ENCODE peak calls at places on chromosomes 2 and 18, in five cellular contexts. One of them, this sample, is unnamed.

GRCh38 chr18:11146238-11146946 is 3.0 kb downstream of the PIEZO2 start:
- DNase-seq in stomach: no peak
- DNase-seq in breast epithelium: no peak
- DNase-seq in uterus: no peak
- DNase-seq in left ventricle myocardium inferior: peak; percentile 66
- DNase-seq in this sample: no peak

GRCh38 chr2:30366199-30366691 is 80.8 kb upstream of the LCLAT1 start:
- DNase-seq in stomach: no peak
- DNase-seq in breast epithelium: no peak
- DNase-seq in uterus: no peak
- DNase-seq in left ventricle myocardium inferior: no peak
- DNase-seq in this sample: no peak

GRCh38 chr2:195898505-195898904 is 170.1 kb downstream of the DNAH7 start:
- DNase-seq in stomach: peak; percentile 33
- DNase-seq in breast epithelium: peak; percentile 77
- DNase-seq in uterus: peak; percentile 16
- DNase-seq in left ventricle myocardium inferior: peak; percentile 78
- DNase-seq in this sample: peak; percentile 45

GRCh38 chr18:53790817-53791216 is 433.7 kb downstream of the MBD2 start:
- DNase-seq in stomach: no peak
- DNase-seq in breast epithelium: no peak
- DNase-seq in uterus: no peak
- DNase-seq in left ventricle myocardium inferior: no peak
- DNase-seq in this sample: no peak

GRCh38 chr2:164657129-164657528 is 35.8 kb upstream of the GRB14 start:
- DNase-seq in stomach: no peak
- DNase-seq in breast epithelium: no peak
- DNase-seq in uterus: no peak
- DNase-seq in left ventricle myocardium inferior: no peak
- DNase-seq in this sample: no peak

GRCh38 chr2:240561325-240561971 is 1.3 kb downstream of the DUSP28 start:
- DNase-seq in stomach: no peak
- DNase-seq in breast epithelium: no peak
- DNase-seq in uterus: no peak
- DNase-seq in left ventricle myocardium inferior: no peak
- DNase-seq in this sample: no peak

GRCh38 chr18:24658302-24658701 is 197.9 kb downstream of the HRH4 start:
- DNase-seq in stomach: no peak
- DNase-seq in breast epithelium: no peak
- DNase-seq in uterus: no peak
- DNase-seq in left ventricle myocardium inferior: no peak
- DNase-seq in this sample: no peak

GRCh38 chr2:24258718-24259117 is 83.9 kb downstream of the FAM228A start:
- DNase-seq in stomach: no peak
- DNase-seq in breast epithelium: no peak
- DNase-seq in uterus: no peak
- DNase-seq in left ventricle myocardium inferior: no peak
- DNase-seq in this sample: no peak

GRCh38 chr2:97714950-97715652 is 1.7 kb downstream of the ZAP70 start:
- DNase-seq in stomach: no peak
- DNase-seq in breast epithelium: no peak
- DNase-seq in uterus: no peak
- DNase-seq in left ventricle myocardium inferior: peak; percentile 5
- DNase-seq in this sample: no peak

GRCh38 chr2:10521356-10521755 is 73.2 kb upstream of the ODC1 start:
- DNase-seq in stomach: no peak
- DNase-seq in breast epithelium: no peak
- DNase-seq in uterus: no peak
- DNase-seq in left ventricle myocardium inferior: no peak
- DNase-seq in this sample: no peak

GRCh38 chr2:2686228-2686627 is 355.2 kb upstream of the MYT1L start:
- DNase-seq in stomach: no peak
- DNase-seq in breast epithelium: no peak
- DNase-seq in uterus: no peak
- DNase-seq in left ventricle myocardium inferior: no peak
- DNase-seq in this sample: no peak

GRCh38 chr18:33113421-33113820 is 327.1 kb downstream of the CCDC178 start:
- DNase-seq in stomach: no peak
- DNase-seq in breast epithelium: no peak
- DNase-seq in uterus: no peak
- DNase-seq in left ventricle myocardium inferior: no peak
- DNase-seq in this sample: no peak

GRCh38 chr2:128834853-128835252 is 516.2 kb upstream of the HS6ST1 start:
- DNase-seq in stomach: no peak
- DNase-seq in breast epithelium: no peak
- DNase-seq in uterus: no peak
- DNase-seq in left ventricle myocardium inferior: no peak
- DNase-seq in this sample: no peak

GRCh38 chr18:77112161-77112801 is 20.3 kb downstream of the MBP start:
- DNase-seq in stomach: no peak
- DNase-seq in breast epithelium: no peak
- DNase-seq in uterus: peak; percentile 16
- DNase-seq in left ventricle myocardium inferior: no peak
- DNase-seq in this sample: no peak

GRCh38 chr2:213121677-213122076 is 29.7 kb downstream of the IKZF2 start:
- DNase-seq in stomach: no peak
- DNase-seq in breast epithelium: no peak
- DNase-seq in uterus: no peak
- DNase-seq in left ventricle myocardium inferior: no peak
- DNase-seq in this sample: no peak

GRCh38 chr2:37561615-37562569 is 109.5 kb downstream of the CDC42EP3 start:
- DNase-seq in stomach: no peak
- DNase-seq in breast epithelium: no peak
- DNase-seq in uterus: no peak
- DNase-seq in left ventricle myocardium inferior: no peak
- DNase-seq in this sample: no peak

GRCh38 chr2:219243291-219243761 is 1.9 kb downstream of the GLB1L start:
- DNase-seq in stomach: no peak
- DNase-seq in breast epithelium: peak; percentile 69
- DNase-seq in uterus: no peak
- DNase-seq in left ventricle myocardium inferior: no peak
- DNase-seq in this sample: no peak

GRCh38 chr2:30301551-30301950 is 70.2 kb downstream of the LBH start:
- DNase-seq in stomach: no peak
- DNase-seq in breast epithelium: no peak
- DNase-seq in uterus: no peak
- DNase-seq in left ventricle myocardium inferior: no peak
- DNase-seq in this sample: peak; percentile 91

GRCh38 chr2:65420712-65421431 is 11.5 kb downstream of the SPRED2 start:
- DNase-seq in stomach: no peak
- DNase-seq in breast epithelium: no peak
- DNase-seq in uterus: no peak
- DNase-seq in left ventricle myocardium inferior: no peak
- DNase-seq in this sample: peak; percentile 24

GRCh38 chr2:204561771-204562170 is 16.5 kb downstream of the PARD3B start:
- DNase-seq in stomach: no peak
- DNase-seq in breast epithelium: no peak
- DNase-seq in uterus: no peak
- DNase-seq in left ventricle myocardium inferior: no peak
- DNase-seq in this sample: no peak

GRCh38 chr18:29077344-29077743 is 900.4 kb upstream of the CDH2 start:
- DNase-seq in stomach: no peak
- DNase-seq in breast epithelium: no peak
- DNase-seq in uterus: no peak
- DNase-seq in left ventricle myocardium inferior: no peak
- DNase-seq in this sample: no peak

GRCh38 chr2:205733648-205734047 is 51.3 kb downstream of the NRP2 start:
- DNase-seq in stomach: no peak
- DNase-seq in breast epithelium: no peak
- DNase-seq in uterus: peak; percentile 77
- DNase-seq in left ventricle myocardium inferior: no peak
- DNase-seq in this sample: no peak

GRCh38 chr2:107731435-107731834 is 95.3 kb upstream of the RGPD4 start:
- DNase-seq in stomach: no peak
- DNase-seq in breast epithelium: no peak
- DNase-seq in uterus: no peak
- DNase-seq in left ventricle myocardium inferior: no peak
- DNase-seq in this sample: no peak
- H3K36me3 ChIP-seq in stomach: no peaks in the 10 kb centered on the region
- H3K36me3 ChIP-seq in breast epithelium: no peaks in the 10 kb centered on the region
- H3K36me3 ChIP-seq in uterus: no peaks in the 10 kb centered on the region
- H3K36me3 ChIP-seq in left ventricle myocardium inferior: no peaks in the 10 kb centered on the region
- H3K36me3 ChIP-seq in this sample: no peaks in the 10 kb centered on the region

GRCh38 chr2:85152895-85153294 is 19.7 kb downstream of the TCF7L1 start:
- DNase-seq in stomach: no peak
- DNase-seq in breast epithelium: no peak
- DNase-seq in uterus: no peak
- DNase-seq in left ventricle myocardium inferior: no peak
- DNase-seq in this sample: no peak

GRCh38 chr2:85143463-85144082 is 10.4 kb downstream of the TCF7L1 start:
- DNase-seq in stomach: no peak
- DNase-seq in breast epithelium: no peak
- DNase-seq in uterus: no peak
- DNase-seq in left ventricle myocardium inferior: no peak
- DNase-seq in this sample: no peak

GRCh38 chr2:85145116-85145820 is 12.1 kb downstream of the TCF7L1 start:
- DNase-seq in stomach: no peak
- DNase-seq in breast epithelium: no peak
- DNase-seq in uterus: no peak
- DNase-seq in left ventricle myocardium inferior: no peak
- DNase-seq in this sample: peak; percentile 66

GRCh38 chr2:85151026-85151425 is 17.8 kb downstream of the TCF7L1 start:
- DNase-seq in stomach: no peak
- DNase-seq in breast epithelium: no peak
- DNase-seq in uterus: no peak
- DNase-seq in left ventricle myocardium inferior: no peak
- DNase-seq in this sample: no peak

GRCh38 chr2:85148190-85148589 is 15.0 kb downstream of the TCF7L1 start:
- DNase-seq in stomach: no peak
- DNase-seq in breast epithelium: no peak
- DNase-seq in uterus: no peak
- DNase-seq in left ventricle myocardium inferior: no peak
- DNase-seq in this sample: no peak
- H3K4me1 ChIP-seq in stomach: no peaks in the 10 kb centered on the region
- H3K4me1 ChIP-seq in breast epithelium: no peaks in the 10 kb centered on the region
- H3K4me1 ChIP-seq in uterus: no peaks in the 10 kb centered on the region
- H3K4me1 ChIP-seq in left ventricle myocardium inferior: peaks cover 25% of the 10 kb centered on the region
- H3K4me1 ChIP-seq in this sample: peaks cover 7% of the 10 kb centered on the region

GRCh38 chr2:34736482-34736881 is 1137.4 kb upstream of the FAM98A start:
- DNase-seq in stomach: no peak
- DNase-seq in breast epithelium: no peak
- DNase-seq in uterus: no peak
- DNase-seq in left ventricle myocardium inferior: no peak
- DNase-seq in this sample: no peak
- H3K4me3 ChIP-seq in stomach: no peak overlapping the region
- H3K4me3 ChIP-seq in breast epithelium: no peak overlapping the region
- H3K4me3 ChIP-seq in uterus: no peak overlapping the region
- H3K4me3 ChIP-seq in left ventricle myocardium inferior: no peak overlapping the region
- H3K4me3 ChIP-seq in this sample: no peak overlapping the region

GRCh38 chr2:159680692-159681091 is 31.6 kb upstream of the MARCHF7 start:
- DNase-seq in stomach: no peak
- DNase-seq in breast epithelium: no peak
- DNase-seq in uterus: no peak
- DNase-seq in left ventricle myocardium inferior: no peak
- DNase-seq in this sample: no peak

DNA sequence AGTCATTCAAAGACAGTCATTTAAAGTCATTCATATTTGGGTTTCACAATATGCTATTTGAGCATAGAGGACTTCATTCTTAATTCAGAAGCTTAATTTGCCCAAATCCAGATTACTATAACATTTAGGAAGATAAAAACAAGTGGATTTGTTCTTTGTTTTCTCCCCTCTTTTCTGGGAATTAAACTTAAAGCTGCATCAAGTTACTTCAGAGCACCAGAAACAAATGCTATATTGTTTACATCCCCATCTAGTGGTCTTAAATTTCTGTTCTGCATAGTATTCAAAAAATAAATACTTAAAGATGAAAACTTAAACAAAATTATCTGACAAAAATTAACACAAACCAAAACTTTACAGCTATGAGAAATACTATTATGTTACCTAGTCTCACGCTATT is 34.7 kb upstream of the MARCHF7 start:
- DNase-seq in stomach: no peak
- DNase-seq in breast epithelium: no peak
- DNase-seq in uterus: no peak
- DNase-seq in left ventricle myocardium inferior: no peak
- DNase-seq in this sample: no peak
- H3K36me3 ChIP-seq in stomach: no peaks in the 10 kb centered on the region
- H3K36me3 ChIP-seq in breast epithelium: no peaks in the 10 kb centered on the region
- H3K36me3 ChIP-seq in uterus: peaks cover 2% of the 10 kb centered on the region
- H3K36me3 ChIP-seq in left ventricle myocardium inferior: no peaks in the 10 kb centered on the region
- H3K36me3 ChIP-seq in this sample: no peaks in the 10 kb centered on the region

GRCh38 chr2:161104054-161104553 is 56.1 kb upstream of the TANK start:
- DNase-seq in stomach: no peak
- DNase-seq in breast epithelium: no peak
- DNase-seq in uterus: no peak
- DNase-seq in left ventricle myocardium inferior: no peak
- DNase-seq in this sample: no peak
- H3K4me1 ChIP-seq in stomach: no peaks in the 10 kb centered on the region
- H3K4me1 ChIP-seq in breast epithelium: peaks cover 4% of the 10 kb centered on the region
- H3K4me1 ChIP-seq in uterus: no peaks in the 10 kb centered on the region
- H3K4me1 ChIP-seq in left ventricle myocardium inferior: no peaks in the 10 kb centered on the region
- H3K4me1 ChIP-seq in this sample: no peaks in the 10 kb centered on the region